ENCODE peak calls at places on chromosomes 13 and 19, in ten cellular contexts. X, L, P, Q, A, T, C, O, G and Z are unnamed samples.

GRCh38 chr19:39212377-39212742 is 8.3 kb upstream of the SYCN start:
- DNase-seq in L (peak; percentile 73), G (no peak), O (peak; percentile 12), P (no peak), A (peak; percentile 66), X (peak; percentile 20), T (peak; percentile 16), C (no peak), Q (peak; percentile 83), Z (peak; percentile 5)

GRCh38 chr19:30365121-30365800 is 6.9 kb upstream of the ZNF536 start:
- DNase-seq in C (no peak), Q (no peak), O (no peak), L (no peak), T (no peak), G (no peak), P (no peak), X (no peak), A (no peak), Z (no peak)

GRCh38 chr19:58304255-58304654 is 922 bp upstream of the ERVK3-1 start:
- DNase-seq in C (no peak), T (no peak), L (no peak), A (no peak), O (no peak), P (no peak), X (no peak), Q (no peak), G (no peak), Z (no peak)

GRCh38 chr19:45630463-45630862 is 8.7 kb downstream of the EML2 start:
- DNase-seq in A (no peak), Q (no peak), T (peak; percentile 95), G (no peak), C (no peak), P (no peak), L (no peak), O (peak; percentile 83), X (no peak), Z (peak; percentile 92)

GRCh38 chr19:8251025-8251472 is 41.9 kb downstream of the CERS4 start:
- DNase-seq in C (no peak), O (no peak), Q (no peak), T (peak; percentile 36), X (no peak), L (no peak), A (no peak), G (no peak), P (peak; percentile 83), Z (no peak)

GRCh38 chr13:94168784-94169512 is 310.5 kb downstream of the DCT start:
- DNase-seq in Q (no peak), X (no peak), T (no peak), P (no peak), O (peak; percentile 13), G (no peak), A (no peak), L (no peak), C (no peak), Z (no peak)

GRCh38 chr13:46281779-46282178 is 70.1 kb downstream of the LRRC63 start:
- DNase-seq in O (no peak), X (no peak), Q (no peak), A (no peak), G (no peak), P (no peak), L (no peak), C (no peak), T (no peak), Z (no peak)

GRCh38 chr13:110698689-110699088 is 7.2 kb downstream of the CARS2 start:
- DNase-seq in G (no peak), Q (no peak), O (no peak), A (no peak), L (no peak), T (no peak), X (no peak), P (no peak), C (no peak), Z (no peak)

GRCh38 chr13:98447881-98448641 is 128.8 kb downstream of the STK24 start:
- DNase-seq in Q (peak; percentile 44), O (no peak), G (peak; percentile 30), P (peak; percentile 60), T (peak; percentile 59), C (no peak), L (peak; percentile 25), A (no peak), X (no peak), Z (no peak)

GRCh38 chr13:33611016-33611805 is 206.7 kb upstream of the RFC3 start:
- DNase-seq in X (no peak), G (peak; percentile 38), T (no peak), A (no peak), C (no peak), L (no peak), P (peak; percentile 70), Q (no peak), O (peak; percentile 53), Z (peak; percentile 12)

GRCh38 chr13:43848250-43848649 is 31.3 kb downstream of the CCDC122 start:
- DNase-seq in L (no peak), G (no peak), X (no peak), T (peak; percentile 70), Q (no peak), C (no peak), O (peak; percentile 15), P (no peak), A (no peak), Z (peak; percentile 73)

GRCh38 chr13:28022848-28023518 is 34.5 kb upstream of the URAD start:
- DNase-seq in O (no peak), X (no peak), L (no peak), T (no peak), Q (no peak), A (no peak), P (no peak), C (no peak), G (peak; percentile 12), Z (no peak)

GRCh38 chr19:8396563-8397203 is 6.5 kb downstream of the RAB11B start:
- DNase-seq in Q (peak; percentile 83), X (peak; percentile 53), P (peak; percentile 79), C (no peak), T (peak; percentile 80), O (peak; percentile 64), G (no peak), A (peak; percentile 60), L (peak; percentile 84), Z (peak; percentile 46)

GRCh38 chr13:97367427-97367826 is 66.5 kb upstream of the RAP2A start:
- DNase-seq in A (no peak), L (no peak), G (peak; percentile 40), O (peak; percentile 82), C (no peak), P (no peak), Q (no peak), X (no peak), T (peak; percentile 93), Z (peak; percentile 87)

GRCh38 chr19:14053500-14053899 is 8.4 kb downstream of the PALM3 start:
- DNase-seq in X (no peak), P (no peak), C (no peak), L (no peak), T (no peak), A (no peak), O (no peak), Q (no peak), G (no peak), Z (no peak)

GRCh38 chr19:53951947-53952346 is 10.8 kb upstream of the CACNG8 start:
- DNase-seq in P (no peak), C (no peak), T (no peak), G (no peak), Q (no peak), X (no peak), L (no peak), O (no peak), A (no peak), Z (no peak)

GRCh38 chr19:17260842-17261325 is 3.7 kb downstream of the USHBP1 start:
- DNase-seq in P (peak; percentile 86), G (peak; percentile 58), Q (peak; percentile 94), L (peak; percentile 92), O (peak; percentile 48), C (peak; percentile 85), X (peak; percentile 85), T (peak; percentile 81), A (peak; percentile 86), Z (peak; percentile 66)

GRCh38 chr13:48429886-48430285 is 17.0 kb upstream of the LPAR6 start:
- DNase-seq in P (no peak), G (no peak), Q (no peak), X (no peak), C (no peak), A (no peak), L (no peak), T (no peak), O (no peak), Z (no peak)

GRCh38 chr13:77331421-77331820 is 4.5 kb upstream of the MYCBP2 start:
- DNase-seq in A (no peak), C (no peak), P (no peak), T (no peak), O (no peak), X (no peak), L (no peak), G (no peak), Q (no peak), Z (no peak)

GRCh38 chr13:77429320-77430142 is 102.6 kb upstream of the MYCBP2 start:
- DNase-seq in P (no peak), T (no peak), G (no peak), A (no peak), X (no peak), O (peak; percentile 28), Q (peak; percentile 72), C (no peak), L (peak; percentile 47), Z (peak; percentile 14)

GRCh38 chr19:5171711-5172110 is 168.9 kb downstream of the PTPRS start:
- DNase-seq in P (no peak), A (no peak), T (no peak), X (no peak), O (no peak), G (no peak), L (no peak), Q (no peak), C (no peak), Z (no peak)

GRCh38 chr19:5309438-5310204 is 31.0 kb downstream of the PTPRS start:
- DNase-seq in C (no peak), L (no peak), A (no peak), G (no peak), T (no peak), Q (no peak), P (no peak), X (no peak), O (no peak), Z (no peak)

GRCh38 chr13:45398862-45399261 is 19.3 kb downstream of the SLC25A30 start:
- DNase-seq in A (peak; percentile 50), T (no peak), C (no peak), G (no peak), P (no peak), O (no peak), X (peak; percentile 25), L (peak; percentile 18), Q (peak; percentile 37), Z (no peak)

GRCh38 chr19:8607386-8607785 is 3.1 kb downstream of the ADAMTS10 start:
- DNase-seq in Q (no peak), C (no peak), A (no peak), X (no peak), O (peak; percentile 64), T (peak; percentile 49), P (peak; percentile 55), L (no peak), G (no peak), Z (no peak)